ENCODE peak calls at places on chromosome 1, in seven cellular contexts. G, F, E, Q, U, A and V are unnamed samples.
A peak's percentile ranks its signal among the peaks of the same experiment; 100 is the strongest.

GRCh38 chr1:108880850-108881249 is 4.1 kb downstream of the GPSM2 start:
- DNase-seq in A (no peak), E (no peak), Q (no peak), U (no peak), F (no peak), G (no peak), V (no peak)

GRCh38 chr1:63877816-63878215 is 104.0 kb downstream of the ROR1 start:
- DNase-seq in A (peak; percentile 53), U (no peak), Q (no peak), E (no peak), G (no peak), F (no peak), V (no peak)

GRCh38 chr1:226901421-226901820 is 31.0 kb downstream of the PSEN2 start:
- DNase-seq in E (no peak), A (no peak), F (no peak), Q (no peak), U (no peak), G (no peak), V (no peak)

GRCh38 chr1:26915204-26915842 is 1.5 kb upstream of the NR0B2 start:
- DNase-seq in A (no peak), F (no peak), U (peak; percentile 66), G (no peak), Q (peak; percentile 69), E (no peak), V (no peak)

GRCh38 chr1:110055493-110056283 is 14.8 kb downstream of the ALX3 start:
- DNase-seq in U (no peak), F (no peak), G (no peak), Q (no peak), E (no peak), A (peak; percentile 67), V (no peak)

GRCh38 chr1:117629625-117630422 is 24.0 kb downstream of the TENT5C start:
- DNase-seq in U (no peak), A (no peak), E (no peak), Q (no peak), F (no peak), G (no peak), V (no peak)

GRCh38 chr1:147624529-147624928 is 45.8 kb downstream of the ACP6 start:
- DNase-seq in F (no peak), U (no peak), A (no peak), Q (no peak), E (no peak), G (no peak), V (no peak)

GRCh38 chr1:204361341-204361771 is 1.6 kb upstream of the PLEKHA6 start:
- DNase-seq in A (no peak), E (no peak), Q (peak; percentile 60), U (no peak), G (no peak), F (no peak), V (no peak)

GRCh38 chr1:19786988-19787423 is 12.7 kb downstream of the TMCO4 start:
- DNase-seq in F (no peak), Q (peak; percentile 61), U (no peak), E (peak; percentile 68), G (no peak), A (no peak), V (no peak)

GRCh38 chr1:164693564-164694359 is 134.8 kb downstream of the PBX1 start:
- DNase-seq in U (no peak), Q (no peak), A (no peak), E (no peak), G (no peak), F (no peak), V (no peak)

GRCh38 chr1:203278087-203278884 is 27.0 kb upstream of the BTG2 start:
- DNase-seq in A (peak; percentile 60), E (peak; percentile 72), U (peak; percentile 96), G (peak; percentile 98), Q (peak; percentile 81), F (peak; percentile 98), V (peak; percentile 96)

GRCh38 chr1:56266355-56266754 is 313.0 kb downstream of the PLPP3 start:
- DNase-seq in G (no peak), U (no peak), E (no peak), A (no peak), Q (no peak), F (no peak), V (no peak)

GRCh38 chr1:84672080-84672735 is 18.1 kb downstream of the SSX2IP start:
- DNase-seq in G (no peak), F (no peak), E (no peak), U (no peak), A (no peak), Q (no peak), V (no peak)

GRCh38 chr1:174982971-174983689 is 16.6 kb upstream of the CACYBP start:
- DNase-seq in U (no peak), A (peak; percentile 57), F (peak; percentile 52), Q (no peak), G (peak; percentile 28), E (no peak), V (no peak)

GRCh38 chr1:43625063-43625780 is 24.7 kb upstream of the KDM4A start:
- DNase-seq in E (no peak), G (no peak), Q (no peak), A (no peak), U (no peak), F (no peak), V (no peak)

GRCh38 chr1:159040206-159040605 is 30.5 kb downstream of the IFI16 start:
- DNase-seq in A (peak; percentile 16), F (no peak), E (no peak), G (no peak), Q (no peak), U (no peak), V (no peak)

GRCh38 chr1:31407029-31407626 is 5.9 kb upstream of the SERINC2 start:
- DNase-seq in Q (no peak), F (no peak), U (no peak), G (no peak), E (no peak), A (no peak), V (no peak)

GRCh38 chr1:205435904-205436573 is 14.2 kb upstream of the LEMD1 start:
- DNase-seq in F (no peak), E (no peak), Q (no peak), G (no peak), U (no peak), A (no peak), V (no peak)

GRCh38 chr1:211135342-211135950 is 1.5 kb upstream of the KCNH1 start:
- DNase-seq in E (no peak), F (no peak), U (no peak), G (no peak), Q (no peak), A (peak; percentile 9), V (no peak)

GRCh38 chr1:153387785-153388184 is 3.1 kb downstream of the S100A8 start:
- DNase-seq in Q (no peak), U (no peak), G (no peak), F (no peak), E (no peak), A (no peak), V (no peak)

GRCh38 chr1:42950146-42950480 is 8.6 kb downstream of the SLC2A1 start:
- DNase-seq in A (peak; percentile 56), Q (no peak), F (no peak), U (no peak), G (no peak), E (no peak), V (no peak)

GRCh38 chr1:173388352-173388751 is 88.8 kb upstream of the PRDX6 start:
- DNase-seq in G (no peak), A (no peak), E (no peak), U (no peak), Q (no peak), F (no peak), V (no peak)

GRCh38 chr1:173395762-173396161 is 81.4 kb upstream of the PRDX6 start:
- DNase-seq in Q (no peak), F (no peak), E (no peak), A (no peak), U (no peak), G (no peak), V (no peak)

GRCh38 chr1:173393655-173393993 is 83.5 kb upstream of the PRDX6 start:
- DNase-seq in F (no peak), E (no peak), A (peak; percentile 80), U (no peak), G (no peak), Q (no peak), V (no peak)

GRCh38 chr1:173392895-173393654 is 84.1 kb upstream of the PRDX6 start:
- DNase-seq in Q (no peak), F (no peak), U (no peak), A (peak; percentile 98), G (no peak), E (no peak), V (no peak)
- H3K27ac ChIP-seq in Q (no peak overlapping the region), F (no peak overlapping the region), U (no peak overlapping the region), A (peak overlapping the region; percentile 99), G (no peak overlapping the region), E (no peak overlapping the region), V (no peak overlapping the region)

GRCh38 chr1:68165665-68166064 is 66.7 kb downstream of the WLS start:
- DNase-seq in E (no peak), F (no peak), Q (no peak), U (no peak), G (no peak), A (no peak), V (no peak)
- H3K27ac ChIP-seq in E (no peak overlapping the region), F (no peak overlapping the region), Q (no peak overlapping the region), U (no peak overlapping the region), G (no peak overlapping the region), A (no peak overlapping the region), V (no peak overlapping the region)

GRCh38 chr1:212221801-212222200 is 63.4 kb upstream of the PPP2R5A start:
- DNase-seq in A (no peak), G (no peak), U (no peak), F (no peak), Q (no peak), E (no peak), V (no peak)
- H3K27ac ChIP-seq in A (no peak overlapping the region), G (no peak overlapping the region), U (no peak overlapping the region), F (no peak overlapping the region), Q (no peak overlapping the region), E (no peak overlapping the region), V (no peak overlapping the region)

DNA sequence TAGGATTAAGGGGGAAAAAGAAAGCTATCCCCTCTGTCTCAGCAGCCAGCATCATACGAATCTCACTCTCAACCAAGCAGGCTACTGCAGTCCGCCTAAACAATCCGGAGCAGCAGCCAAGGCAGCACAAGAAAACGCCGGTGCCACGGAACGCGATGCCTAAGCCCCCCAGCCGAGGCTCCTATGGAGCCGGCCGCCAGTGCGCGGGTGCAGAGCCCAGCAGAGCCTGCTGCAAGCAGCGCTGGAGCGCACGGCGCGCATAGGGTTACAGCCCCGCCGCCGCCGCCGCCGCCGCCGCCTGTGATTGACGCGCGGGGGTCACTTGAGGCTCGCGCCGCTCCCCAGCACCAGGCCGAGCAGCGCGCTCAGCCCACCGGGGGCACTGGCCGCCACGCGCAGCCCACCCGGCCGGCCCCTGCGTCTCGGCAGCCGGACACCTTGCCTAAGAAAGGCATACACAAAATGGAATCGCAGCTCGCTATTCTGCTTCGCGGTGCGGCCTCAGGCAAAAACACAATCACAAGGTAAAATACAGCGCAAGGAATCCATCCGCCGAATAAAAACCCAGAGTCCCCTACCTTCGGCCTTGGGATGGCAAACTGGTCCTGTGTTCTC is 780 bp downstream of the HIVEP3 start:
- DNase-seq in U (no peak), E (peak; percentile 56), F (no peak), G (no peak), A (no peak), Q (peak; percentile 51), V (peak; percentile 58)
- H3K27ac ChIP-seq in U (peak overlapping the region; percentile 67), E (no peak overlapping the region), F (no peak overlapping the region), G (no peak overlapping the region), A (peak overlapping the region; percentile 0), Q (peak overlapping the region; percentile 76), V (peak overlapping the region; percentile 76)

GRCh38 chr1:55061706-55062321 is 22.5 kb downstream of the PCSK9 start:
- DNase-seq in U (no peak), E (peak; percentile 23), Q (no peak), F (no peak), A (no peak), G (no peak), V (no peak)
- H3K27ac ChIP-seq in U (no peak overlapping the region), E (no peak overlapping the region), Q (no peak overlapping the region), F (no peak overlapping the region), A (no peak overlapping the region), G (no peak overlapping the region), V (no peak overlapping the region)

GRCh38 chr1:41174170-41174569 is 67.9 kb downstream of the SCMH1 start:
- DNase-seq in E (no peak), F (no peak), U (no peak), A (no peak), Q (no peak), G (no peak), V (no peak)
- H3K27ac ChIP-seq in E (no peak overlapping the region), F (no peak overlapping the region), U (no peak overlapping the region), A (no peak overlapping the region), Q (no peak overlapping the region), G (no peak overlapping the region), V (no peak overlapping the region)